ENCODE peak calls at places on chromosome 11, in nine cellular contexts. C is cardiac muscle cell; O is Panc1; I is gastrocnemius medialis; B is thyroid gland; Z is CD4-positive, alpha-beta memory T cell; H is fibroblast of lung; D is CD8-positive, alpha-beta memory T cell; F is aorta. E is an unnamed sample. For H3K27me3 and H3K4me1, the result is how much of the 10 kb centered on the place peaks cover.

GRCh38 chr11:117950320-117950719 is 21.1 kb upstream of the TMPRSS13 start:
- DNase-seq in C (peak), O (no peak), I (no peak), B (peak), Z (peak), H (no peak), D (peak), F (no peak), E (no peak)

GRCh38 chr11:71240865-71241691 is 11.3 kb downstream of the SHANK2 start:
- DNase-seq in C (peak), O (no peak), I (peak), B (no peak), Z (no peak), H (peak), D (no peak), F (no peak), E (peak)

GRCh38 chr11:83403990-83404389 is 117.8 kb upstream of the CCDC90B start:
- DNase-seq in C (no peak), O (no peak), I (no peak), B (no peak), Z (no peak), H (no peak), D (no peak), F (no peak), E (no peak)

GRCh38 chr11:75339685-75340409 is 11.6 kb downstream of the ARRB1 start:
- DNase-seq in C (no peak), O (no peak), I (no peak), B (no peak), Z (no peak), H (no peak), D (no peak), F (no peak), E (no peak)

GRCh38 chr11:25941353-25941752 is 390.6 kb upstream of the ANO3 start:
- DNase-seq in C (no peak), O (no peak), I (no peak), B (no peak), Z (no peak), H (no peak), D (no peak), F (no peak), E (no peak)

GRCh38 chr11:101960231-101960630 is 43.9 kb upstream of the ANGPTL5 start:
- DNase-seq in C (peak), O (no peak), I (no peak), B (no peak), Z (no peak), H (no peak), D (no peak), F (no peak), E (no peak)

GRCh38 chr11:4118107-4118506 is 23.5 kb downstream of the RRM1 start:
- DNase-seq in C (peak), O (no peak), I (no peak), B (no peak), Z (no peak), H (peak), D (no peak), F (no peak), E (no peak)

GRCh38 chr11:28727254-28727653 is 619.1 kb downstream of the METTL15 start:
- DNase-seq in C (peak), O (no peak), I (no peak), B (no peak), Z (no peak), H (peak), D (no peak), F (no peak), E (no peak)

GRCh38 chr11:2775083-2775625 is 75.4 kb upstream of the KCNQ1OT1 start:
- DNase-seq in C (no peak), O (no peak), I (no peak), B (no peak), Z (peak), H (no peak), D (no peak), F (no peak), E (no peak)

GRCh38 chr11:25711008-25711407 is 620.9 kb upstream of the ANO3 start:
- DNase-seq in C (peak), O (no peak), I (no peak), B (no peak), Z (no peak), H (no peak), D (no peak), F (no peak), E (no peak)

GRCh38 chr11:69209038-69209350 is 53.3 kb downstream of the SMIM38 start:
- DNase-seq in C (no peak), O (no peak), I (no peak), B (no peak), Z (no peak), H (no peak), D (no peak), F (no peak), E (peak)

GRCh38 chr11:2792376-2793250 is 92.8 kb upstream of the KCNQ1OT1 start:
- DNase-seq in C (no peak), O (no peak), I (peak), B (peak), Z (no peak), H (no peak), D (no peak), F (peak), E (no peak)

GRCh38 chr11:28715726-28716125 is 607.5 kb downstream of the METTL15 start:
- DNase-seq in C (no peak), O (no peak), I (no peak), B (no peak), Z (no peak), H (peak), D (no peak), F (no peak), E (no peak)

GRCh38 chr11:60252208-60252566 is 9.2 kb upstream of the MS4A4E start:
- DNase-seq in C (no peak), O (no peak), I (no peak), B (no peak), Z (no peak), H (no peak), D (no peak), F (no peak), E (no peak)

GRCh38 chr11:34749666-34750659 is 129.1 kb downstream of the EHF start:
- DNase-seq in C (peak), O (no peak), I (peak), B (peak), Z (no peak), H (peak), D (no peak), F (peak), E (no peak)

DNA sequence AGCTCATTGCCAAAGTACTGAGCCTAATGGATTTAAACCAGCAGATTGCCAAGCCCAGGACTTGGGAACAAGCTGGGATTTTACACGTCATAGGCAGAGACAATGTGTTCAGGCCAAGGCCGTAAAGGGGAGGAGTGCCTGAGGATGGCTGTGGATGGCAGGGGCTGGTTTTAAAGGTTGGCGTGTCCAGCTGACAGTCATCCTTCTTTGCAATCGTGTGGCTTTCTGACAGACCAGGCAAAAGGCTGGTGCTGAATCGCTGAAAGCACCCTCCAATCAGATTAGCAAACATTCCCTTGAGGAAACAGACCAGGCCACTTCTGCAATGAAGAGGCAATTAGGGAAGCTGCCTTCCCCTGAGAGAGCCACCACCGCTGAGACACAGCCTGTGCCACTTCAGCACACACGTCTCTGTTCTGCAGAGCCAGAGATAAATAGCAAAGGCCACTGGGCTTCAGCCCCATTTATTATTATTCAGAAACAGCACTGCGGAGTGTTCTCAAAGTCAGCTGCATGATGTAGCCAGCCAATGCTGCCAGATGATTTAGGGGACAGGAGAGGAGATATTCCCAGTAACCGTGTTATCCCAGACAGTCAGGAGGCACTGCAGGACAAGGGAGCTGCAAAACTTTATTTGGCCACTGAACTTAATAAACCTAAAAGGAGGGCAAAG is 54.2 kb upstream of the CSNK2A3 start:
- DNase-seq in C (no peak), O (no peak), I (peak), B (peak), Z (no peak), H (no peak), D (no peak), F (no peak), E (no peak)
- H3K27me3 ChIP-seq in C (under half), O (under half), I (under half), B (under half), Z (under half), H (under half), D (under half), F (under half), E (under half)

GRCh38 chr11:68016161-68016903 is 6.2 kb downstream of the ALDH3B1 start:
- DNase-seq in C (no peak), O (no peak), I (no peak), B (no peak), Z (no peak), H (no peak), D (no peak), F (no peak), E (no peak)
- H3K4me1 ChIP-seq in C (under half), O (half or more), I (under half), B (under half), Z (under half), H (under half), D (under half), F (under half), E (under half)

DNA sequence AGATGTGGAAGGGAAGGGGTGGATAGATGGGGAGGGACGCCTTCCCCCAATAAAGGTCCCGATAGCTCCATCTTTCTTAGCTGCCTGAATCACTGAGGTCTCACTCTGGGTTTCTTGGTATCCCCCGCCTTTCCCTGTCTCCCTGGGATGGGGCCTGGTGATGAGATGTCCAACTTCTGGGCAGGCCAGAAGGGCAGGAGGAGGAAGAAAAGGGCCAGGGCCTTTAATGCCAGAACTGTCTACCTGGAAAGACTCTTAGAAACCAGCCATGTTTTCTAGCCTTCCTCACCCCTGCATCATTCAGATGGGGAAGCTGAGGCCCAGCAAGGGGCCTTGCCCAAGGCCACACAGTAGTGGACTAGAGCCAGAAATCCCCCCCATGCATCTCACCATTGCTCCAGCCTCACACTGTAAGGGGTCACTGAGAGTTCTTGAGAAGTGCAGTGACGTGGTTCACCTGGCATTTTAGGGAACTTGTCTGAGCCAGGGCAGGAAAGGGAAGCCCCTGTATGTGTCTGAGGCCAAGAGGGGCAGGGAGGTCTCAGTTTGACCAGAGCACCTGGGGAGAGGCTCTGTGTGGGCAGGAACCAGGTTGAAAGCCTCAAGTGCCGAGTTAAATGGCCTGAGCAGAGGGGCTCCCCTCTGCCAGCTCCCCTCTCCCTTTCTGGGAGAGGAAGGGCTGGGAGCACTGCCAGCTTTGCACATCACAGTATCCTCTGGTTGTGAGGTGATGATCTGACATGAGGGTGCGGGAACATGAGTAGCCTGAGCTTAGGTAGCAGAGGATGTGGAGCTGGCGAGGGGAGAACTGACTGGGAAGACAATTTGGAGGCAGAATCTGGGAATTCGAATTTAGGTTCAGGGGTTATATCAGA is 14.3 kb downstream of the ARHGEF17 start:
- DNase-seq in C (peak), O (no peak), I (no peak), B (no peak), Z (no peak), H (peak), D (no peak), F (no peak), E (peak)
- H3K27me3 ChIP-seq in C (under half), O (under half), I (under half), B (under half), Z (under half), H (under half), D (under half), F (under half), E (under half)

GRCh38 chr11:114151631-114152030 is 92.1 kb downstream of the ZBTB16 start:
- DNase-seq in C (no peak), O (no peak), I (peak), B (no peak), Z (no peak), H (no peak), D (no peak), F (no peak), E (no peak)

GRCh38 chr11:114152162-114152561 is 92.7 kb downstream of the ZBTB16 start:
- DNase-seq in C (no peak), O (no peak), I (no peak), B (no peak), Z (no peak), H (no peak), D (no peak), F (no peak), E (no peak)

GRCh38 chr11:114150671-114151070 is 91.2 kb downstream of the ZBTB16 start:
- DNase-seq in C (no peak), O (no peak), I (peak), B (no peak), Z (no peak), H (no peak), D (no peak), F (no peak), E (no peak)

GRCh38 chr11:114147389-114148382 is 88.2 kb downstream of the ZBTB16 start:
- DNase-seq in C (peak), O (no peak), I (peak), B (no peak), Z (no peak), H (no peak), D (no peak), F (no peak), E (no peak)

DNA sequence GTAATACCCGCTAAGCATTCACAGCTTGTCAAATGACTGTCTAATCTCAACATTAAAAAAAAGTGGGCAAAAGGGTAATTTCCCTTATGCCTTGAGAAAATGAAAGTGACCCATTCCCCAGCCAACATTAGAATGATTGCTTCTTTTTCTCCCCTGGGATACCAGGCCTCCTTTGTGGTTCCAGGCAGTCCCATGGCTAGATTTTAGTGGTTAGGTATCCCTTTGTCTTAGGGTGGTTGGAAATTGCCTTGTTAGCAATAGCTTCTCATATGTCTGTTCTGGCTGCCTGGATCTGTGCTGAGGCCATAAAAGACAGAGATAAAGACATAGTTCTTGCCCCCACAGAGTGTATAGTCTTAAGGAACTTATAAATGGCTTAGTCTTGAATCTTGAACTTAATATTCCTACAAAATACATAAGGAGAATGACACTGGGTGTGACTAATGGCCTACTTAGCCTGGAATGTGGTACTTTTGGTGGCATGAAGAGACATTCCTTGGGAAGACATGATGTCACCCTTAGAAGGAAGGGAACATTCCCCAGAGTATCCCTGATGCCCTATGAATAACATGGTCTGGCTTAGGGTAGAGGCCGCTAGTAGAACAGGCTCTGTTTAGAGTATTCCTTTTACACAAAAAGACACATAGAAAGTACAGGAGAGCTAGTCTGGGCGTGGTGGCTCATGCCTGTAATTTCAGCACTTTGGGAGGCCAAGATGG is 90.3 kb downstream of the ZBTB16 start:
- DNase-seq in C (peak), O (no peak), I (peak), B (no peak), Z (no peak), H (no peak), D (no peak), F (no peak), E (no peak)
- H3K4me1 ChIP-seq in C (under half), O (under half), I (half or more), B (half or more), Z (under half), H (under half), D (under half), F (under half), E (under half)

DNA sequence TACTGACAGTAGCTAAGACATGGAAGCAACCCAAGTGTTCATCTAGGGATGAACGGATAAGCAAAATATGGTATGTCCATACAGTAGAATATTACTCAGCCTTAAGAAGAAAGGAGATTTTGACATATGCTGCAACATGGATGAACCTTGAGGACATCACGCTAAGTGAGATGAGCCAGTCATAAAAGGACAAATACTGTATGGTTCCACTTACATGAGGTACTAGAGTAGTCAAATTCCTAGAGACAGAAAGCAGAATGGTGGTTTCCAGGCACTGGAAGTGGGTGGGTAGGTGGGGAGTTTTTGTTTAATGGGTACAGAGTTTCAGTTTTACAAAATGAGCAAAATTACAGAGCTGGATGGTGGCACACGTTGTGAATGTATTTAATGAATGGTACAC is 18.1 kb downstream of the CHST1 start:
- DNase-seq in C (no peak), O (no peak), I (no peak), B (no peak), Z (no peak), H (no peak), D (no peak), F (no peak), E (no peak)
- H3K27me3 ChIP-seq in C (under half), O (under half), I (under half), B (under half), Z (under half), H (under half), D (under half), F (under half), E (under half)